ENCODE peak calls at places on chromosomes 16 and 17, in six cellular contexts. M is stimulated activated CD8-positive, alpha-beta memory T cell treated with anti-CD3 and anti-CD28 coated beads, Interleukin-2, amount 100 ng/mL, for 48 hours; K is B cell; W is dermis microvascular lymphatic vessel endothelial cell; S is BJ; L is activated CD8-positive, alpha-beta memory T cell treated with anti-CD3 and anti-CD28 coated beads for 24 hours. D is an unnamed sample.

GRCh38 chr17:82050761-82051641 is 610 bp downstream of the RFNG start:
- DNase-seq in M (no peak), K (no peak), W (no peak), S (no peak), L (no peak), D (no peak)

GRCh38 chr17:27323538-27324212 is 29.8 kb downstream of the WSB1 start:
- DNase-seq in M (no peak), K (no peak), W (peak), S (peak), L (peak), D (peak)

GRCh38 chr17:57097832-57098421 is 12.9 kb downstream of the AKAP1 start:
- DNase-seq in M (no peak), K (no peak), W (peak), S (peak), L (no peak), D (peak)

GRCh38 chr17:35774499-35774898 is 13.8 kb downstream of the C17orf50 start:
- DNase-seq in M (no peak), K (no peak), W (no peak), S (no peak), L (no peak), D (no peak)

GRCh38 chr16:87720411-87720810 is 45.4 kb downstream of the KLHDC4 start:
- DNase-seq in M (no peak), K (no peak), W (no peak), S (no peak), L (no peak), D (no peak)

GRCh38 chr17:82881292-82881823 is 41.5 kb upstream of the ZNF750 start:
- DNase-seq in M (no peak), K (no peak), W (no peak), S (no peak), L (no peak), D (no peak)

GRCh38 chr16:69772560-69773254 is 10.6 kb downstream of the WWP2 start:
- DNase-seq in M (no peak), K (no peak), W (peak), S (no peak), L (no peak), D (no peak)

GRCh38 chr16:67052399-67052798 is 23.4 kb downstream of the CBFB start:
- DNase-seq in M (no peak), K (no peak), W (no peak), S (no peak), L (no peak), D (no peak)

GRCh38 chr17:46727572-46728348 is 90.7 kb downstream of the WNT3 start:
- DNase-seq in M (no peak), K (no peak), W (no peak), S (peak), L (no peak), D (no peak)

D was measured in pulmonary artery endothelial cell.